ENCODE peak calls at places on chromosome 1, in eight cellular contexts. One of them, this sample, is unnamed.

GRCh38 chr1:15858672-15859372 is 11.3 kb downstream of the SPEN start:
- DNase-seq in KG1: no peak
- DNase-seq in anterior cingulate cortex: no peak
- DNase-seq in endothelial cell: no peak
- DNase-seq in stimulated activated CD4-positive, alpha-beta T cell treated with anti-CD3 and anti-CD28 coated beads, Interleukin-4, amount 100 ng/mL, for 1 hour: no peak
- DNase-seq in ecto neural progenitor cell: no peak
- DNase-seq in HT1080: no peak
- DNase-seq in fibroblast of mammary gland: no peak
- DNase-seq in this sample: no peak

GRCh38 chr1:41417335-41417682 is 56.1 kb downstream of the FOXO6 start:
- DNase-seq in stimulated activated CD4-positive, alpha-beta T cell treated with anti-CD3 and anti-CD28 coated beads, Interleukin-4, amount 100 ng/mL, for 1 hour: no peak
- DNase-seq in fibroblast of mammary gland: no peak
- DNase-seq in KG1: no peak
- DNase-seq in endothelial cell: no peak
- DNase-seq in ecto neural progenitor cell: no peak
- DNase-seq in HT1080: no peak
- DNase-seq in anterior cingulate cortex: no peak
- DNase-seq in this sample: no peak

GRCh38 chr1:19735419-19736127 is 64.1 kb downstream of the TMCO4 start:
- DNase-seq in stimulated activated CD4-positive, alpha-beta T cell treated with anti-CD3 and anti-CD28 coated beads, Interleukin-4, amount 100 ng/mL, for 1 hour: no peak
- DNase-seq in HT1080: peak; percentile 83
- DNase-seq in KG1: no peak
- DNase-seq in endothelial cell: no peak
- DNase-seq in fibroblast of mammary gland: peak; percentile 100
- DNase-seq in anterior cingulate cortex: no peak
- DNase-seq in ecto neural progenitor cell: no peak
- DNase-seq in this sample: no peak

GRCh38 chr1:22527122-22527521 is 36.2 kb upstream of the EPHA8 start:
- DNase-seq in endothelial cell: no peak
- DNase-seq in HT1080: no peak
- DNase-seq in ecto neural progenitor cell: no peak
- DNase-seq in fibroblast of mammary gland: no peak
- DNase-seq in stimulated activated CD4-positive, alpha-beta T cell treated with anti-CD3 and anti-CD28 coated beads, Interleukin-4, amount 100 ng/mL, for 1 hour: no peak
- DNase-seq in KG1: no peak
- DNase-seq in anterior cingulate cortex: no peak
- DNase-seq in this sample: no peak

GRCh38 chr1:201149400-201149799 is 4.9 kb downstream of the TMEM9 start:
- DNase-seq in HT1080: peak; percentile 39
- DNase-seq in stimulated activated CD4-positive, alpha-beta T cell treated with anti-CD3 and anti-CD28 coated beads, Interleukin-4, amount 100 ng/mL, for 1 hour: no peak
- DNase-seq in anterior cingulate cortex: no peak
- DNase-seq in ecto neural progenitor cell: no peak
- DNase-seq in fibroblast of mammary gland: peak; percentile 55
- DNase-seq in endothelial cell: no peak
- DNase-seq in KG1: no peak
- DNase-seq in this sample: no peak

GRCh38 chr1:186055846-186056245 is 319.2 kb downstream of the TPR start:
- DNase-seq in anterior cingulate cortex: no peak
- DNase-seq in ecto neural progenitor cell: no peak
- DNase-seq in fibroblast of mammary gland: peak; percentile 51
- DNase-seq in HT1080: no peak
- DNase-seq in KG1: no peak
- DNase-seq in stimulated activated CD4-positive, alpha-beta T cell treated with anti-CD3 and anti-CD28 coated beads, Interleukin-4, amount 100 ng/mL, for 1 hour: no peak
- DNase-seq in endothelial cell: no peak
- DNase-seq in this sample: peak; percentile 68

GRCh38 chr1:18253093-18253492 is 145.5 kb downstream of the IGSF21 start:
- DNase-seq in endothelial cell: no peak
- DNase-seq in ecto neural progenitor cell: no peak
- DNase-seq in stimulated activated CD4-positive, alpha-beta T cell treated with anti-CD3 and anti-CD28 coated beads, Interleukin-4, amount 100 ng/mL, for 1 hour: no peak
- DNase-seq in fibroblast of mammary gland: no peak
- DNase-seq in KG1: no peak
- DNase-seq in anterior cingulate cortex: no peak
- DNase-seq in HT1080: no peak
- DNase-seq in this sample: no peak

GRCh38 chr1:219567341-219567947 is 45.5 kb downstream of the ZC3H11B start:
- DNase-seq in ecto neural progenitor cell: no peak
- DNase-seq in anterior cingulate cortex: no peak
- DNase-seq in endothelial cell: no peak
- DNase-seq in stimulated activated CD4-positive, alpha-beta T cell treated with anti-CD3 and anti-CD28 coated beads, Interleukin-4, amount 100 ng/mL, for 1 hour: no peak
- DNase-seq in HT1080: peak; percentile 23
- DNase-seq in fibroblast of mammary gland: peak; percentile 73
- DNase-seq in KG1: no peak
- DNase-seq in this sample: peak; percentile 33

GRCh38 chr1:64811131-64811530 is 66.3 kb downstream of the RAVER2 start:
- DNase-seq in fibroblast of mammary gland: no peak
- DNase-seq in KG1: no peak
- DNase-seq in anterior cingulate cortex: no peak
- DNase-seq in HT1080: no peak
- DNase-seq in stimulated activated CD4-positive, alpha-beta T cell treated with anti-CD3 and anti-CD28 coated beads, Interleukin-4, amount 100 ng/mL, for 1 hour: no peak
- DNase-seq in ecto neural progenitor cell: no peak
- DNase-seq in endothelial cell: no peak
- DNase-seq in this sample: no peak

GRCh38 chr1:90143522-90144050 is 148.7 kb downstream of the ZNF326 start:
- DNase-seq in KG1: no peak
- DNase-seq in anterior cingulate cortex: no peak
- DNase-seq in ecto neural progenitor cell: no peak
- DNase-seq in stimulated activated CD4-positive, alpha-beta T cell treated with anti-CD3 and anti-CD28 coated beads, Interleukin-4, amount 100 ng/mL, for 1 hour: no peak
- DNase-seq in fibroblast of mammary gland: no peak
- DNase-seq in endothelial cell: no peak
- DNase-seq in HT1080: no peak
- DNase-seq in this sample: no peak

GRCh38 chr1:34590211-34590623 is 164.6 kb upstream of the GJB5 start:
- DNase-seq in fibroblast of mammary gland: no peak
- DNase-seq in ecto neural progenitor cell: no peak
- DNase-seq in endothelial cell: peak; percentile 12
- DNase-seq in HT1080: peak; percentile 50
- DNase-seq in stimulated activated CD4-positive, alpha-beta T cell treated with anti-CD3 and anti-CD28 coated beads, Interleukin-4, amount 100 ng/mL, for 1 hour: no peak
- DNase-seq in anterior cingulate cortex: no peak
- DNase-seq in KG1: no peak
- DNase-seq in this sample: no peak

GRCh38 chr1:245715970-245716369 is 561.2 kb downstream of the KIF26B start:
- DNase-seq in HT1080: peak; percentile 95
- DNase-seq in anterior cingulate cortex: no peak
- DNase-seq in ecto neural progenitor cell: no peak
- DNase-seq in fibroblast of mammary gland: peak; percentile 90
- DNase-seq in KG1: no peak
- DNase-seq in endothelial cell: no peak
- DNase-seq in stimulated activated CD4-positive, alpha-beta T cell treated with anti-CD3 and anti-CD28 coated beads, Interleukin-4, amount 100 ng/mL, for 1 hour: no peak
- DNase-seq in this sample: no peak

GRCh38 chr1:228336308-228337030 is 70.2 kb downstream of the TRIM11 start:
- DNase-seq in ecto neural progenitor cell: no peak
- DNase-seq in endothelial cell: no peak
- DNase-seq in stimulated activated CD4-positive, alpha-beta T cell treated with anti-CD3 and anti-CD28 coated beads, Interleukin-4, amount 100 ng/mL, for 1 hour: no peak
- DNase-seq in KG1: no peak
- DNase-seq in HT1080: no peak
- DNase-seq in fibroblast of mammary gland: peak; percentile 38
- DNase-seq in anterior cingulate cortex: no peak
- DNase-seq in this sample: no peak

GRCh38 chr1:245685111-245685810 is 530.5 kb downstream of the KIF26B start:
- DNase-seq in fibroblast of mammary gland: no peak
- DNase-seq in stimulated activated CD4-positive, alpha-beta T cell treated with anti-CD3 and anti-CD28 coated beads, Interleukin-4, amount 100 ng/mL, for 1 hour: no peak
- DNase-seq in anterior cingulate cortex: no peak
- DNase-seq in endothelial cell: no peak
- DNase-seq in HT1080: no peak
- DNase-seq in KG1: no peak
- DNase-seq in ecto neural progenitor cell: no peak
- DNase-seq in this sample: no peak

GRCh38 chr1:43978551-43979260 is at the start of gene B4GALT2:
- DNase-seq in endothelial cell: peak; percentile 38
- DNase-seq in stimulated activated CD4-positive, alpha-beta T cell treated with anti-CD3 and anti-CD28 coated beads, Interleukin-4, amount 100 ng/mL, for 1 hour: peak; percentile 50
- DNase-seq in HT1080: peak; percentile 17
- DNase-seq in fibroblast of mammary gland: peak; percentile 30
- DNase-seq in KG1: no peak
- DNase-seq in anterior cingulate cortex: no peak
- DNase-seq in ecto neural progenitor cell: peak; percentile 63
- DNase-seq in this sample: no peak

GRCh38 chr1:115969509-115969908 is 6.8 kb upstream of the SLC22A15 start:
- DNase-seq in KG1: no peak
- DNase-seq in ecto neural progenitor cell: peak; percentile 72
- DNase-seq in fibroblast of mammary gland: no peak
- DNase-seq in stimulated activated CD4-positive, alpha-beta T cell treated with anti-CD3 and anti-CD28 coated beads, Interleukin-4, amount 100 ng/mL, for 1 hour: no peak
- DNase-seq in anterior cingulate cortex: no peak
- DNase-seq in HT1080: peak; percentile 24
- DNase-seq in endothelial cell: peak; percentile 45
- DNase-seq in this sample: peak; percentile 17

GRCh38 chr1:169105434-169106094 is 926 bp upstream of the ATP1B1 start:
- DNase-seq in fibroblast of mammary gland: no peak
- DNase-seq in endothelial cell: peak; percentile 57
- DNase-seq in stimulated activated CD4-positive, alpha-beta T cell treated with anti-CD3 and anti-CD28 coated beads, Interleukin-4, amount 100 ng/mL, for 1 hour: peak; percentile 26
- DNase-seq in ecto neural progenitor cell: peak; percentile 87
- DNase-seq in KG1: no peak
- DNase-seq in anterior cingulate cortex: no peak
- DNase-seq in HT1080: peak; percentile 88
- DNase-seq in this sample: no peak

GRCh38 chr1:224696891-224697765 is 81.0 kb downstream of the CNIH3 start:
- DNase-seq in HT1080: peak; percentile 78
- DNase-seq in anterior cingulate cortex: no peak
- DNase-seq in endothelial cell: no peak
- DNase-seq in KG1: no peak
- DNase-seq in ecto neural progenitor cell: no peak
- DNase-seq in fibroblast of mammary gland: peak; percentile 87
- DNase-seq in stimulated activated CD4-positive, alpha-beta T cell treated with anti-CD3 and anti-CD28 coated beads, Interleukin-4, amount 100 ng/mL, for 1 hour: no peak
- DNase-seq in this sample: no peak

GRCh38 chr1:245458761-245459174 is 304.0 kb downstream of the KIF26B start:
- DNase-seq in endothelial cell: no peak
- DNase-seq in anterior cingulate cortex: no peak
- DNase-seq in KG1: peak; percentile 8
- DNase-seq in ecto neural progenitor cell: no peak
- DNase-seq in HT1080: peak; percentile 46
- DNase-seq in fibroblast of mammary gland: peak; percentile 29
- DNase-seq in stimulated activated CD4-positive, alpha-beta T cell treated with anti-CD3 and anti-CD28 coated beads, Interleukin-4, amount 100 ng/mL, for 1 hour: no peak
- DNase-seq in this sample: peak; percentile 36

GRCh38 chr1:86765073-86765472 is 60.7 kb downstream of the SH3GLB1 start:
- DNase-seq in fibroblast of mammary gland: no peak
- DNase-seq in anterior cingulate cortex: no peak
- DNase-seq in stimulated activated CD4-positive, alpha-beta T cell treated with anti-CD3 and anti-CD28 coated beads, Interleukin-4, amount 100 ng/mL, for 1 hour: no peak
- DNase-seq in ecto neural progenitor cell: no peak
- DNase-seq in HT1080: no peak
- DNase-seq in KG1: no peak
- DNase-seq in endothelial cell: no peak
- DNase-seq in this sample: no peak

GRCh38 chr1:42949312-42950145 is 9.1 kb downstream of the SLC2A1 start:
- DNase-seq in fibroblast of mammary gland: no peak
- DNase-seq in KG1: no peak
- DNase-seq in anterior cingulate cortex: no peak
- DNase-seq in HT1080: no peak
- DNase-seq in stimulated activated CD4-positive, alpha-beta T cell treated with anti-CD3 and anti-CD28 coated beads, Interleukin-4, amount 100 ng/mL, for 1 hour: no peak
- DNase-seq in endothelial cell: no peak
- DNase-seq in ecto neural progenitor cell: no peak
- DNase-seq in this sample: no peak

GRCh38 chr1:69073176-69073575 is 494.5 kb upstream of the LRRC7 start:
- DNase-seq in fibroblast of mammary gland: no peak
- DNase-seq in anterior cingulate cortex: no peak
- DNase-seq in stimulated activated CD4-positive, alpha-beta T cell treated with anti-CD3 and anti-CD28 coated beads, Interleukin-4, amount 100 ng/mL, for 1 hour: no peak
- DNase-seq in ecto neural progenitor cell: no peak
- DNase-seq in endothelial cell: no peak
- DNase-seq in HT1080: no peak
- DNase-seq in KG1: no peak
- DNase-seq in this sample: no peak

GRCh38 chr1:70807088-70807664 is 240.4 kb downstream of the PTGER3 start:
- DNase-seq in stimulated activated CD4-positive, alpha-beta T cell treated with anti-CD3 and anti-CD28 coated beads, Interleukin-4, amount 100 ng/mL, for 1 hour: no peak
- DNase-seq in fibroblast of mammary gland: no peak
- DNase-seq in HT1080: no peak
- DNase-seq in endothelial cell: no peak
- DNase-seq in KG1: no peak
- DNase-seq in ecto neural progenitor cell: no peak
- DNase-seq in anterior cingulate cortex: no peak
- DNase-seq in this sample: no peak

GRCh38 chr1:201324306-201324705 is 41.0 kb downstream of the PKP1 start:
- DNase-seq in ecto neural progenitor cell: no peak
- DNase-seq in endothelial cell: no peak
- DNase-seq in KG1: no peak
- DNase-seq in stimulated activated CD4-positive, alpha-beta T cell treated with anti-CD3 and anti-CD28 coated beads, Interleukin-4, amount 100 ng/mL, for 1 hour: no peak
- DNase-seq in anterior cingulate cortex: no peak
- DNase-seq in HT1080: no peak
- DNase-seq in fibroblast of mammary gland: no peak
- DNase-seq in this sample: no peak

GRCh38 chr1:200917291-200917817 is 22.7 kb downstream of the INAVA start:
- DNase-seq in fibroblast of mammary gland: no peak
- DNase-seq in stimulated activated CD4-positive, alpha-beta T cell treated with anti-CD3 and anti-CD28 coated beads, Interleukin-4, amount 100 ng/mL, for 1 hour: no peak
- DNase-seq in KG1: no peak
- DNase-seq in HT1080: no peak
- DNase-seq in anterior cingulate cortex: no peak
- DNase-seq in endothelial cell: no peak
- DNase-seq in ecto neural progenitor cell: no peak
- DNase-seq in this sample: no peak

GRCh38 chr1:203992440-203992839 is 80.5 kb upstream of the SOX13 start:
- DNase-seq in stimulated activated CD4-positive, alpha-beta T cell treated with anti-CD3 and anti-CD28 coated beads, Interleukin-4, amount 100 ng/mL, for 1 hour: no peak
- DNase-seq in KG1: no peak
- DNase-seq in endothelial cell: no peak
- DNase-seq in anterior cingulate cortex: no peak
- DNase-seq in ecto neural progenitor cell: no peak
- DNase-seq in fibroblast of mammary gland: no peak
- DNase-seq in HT1080: peak; percentile 50
- DNase-seq in this sample: peak; percentile 20

GRCh38 chr1:76640092-76640491 is 227.2 kb upstream of the ST6GALNAC5 start:
- DNase-seq in KG1: no peak
- DNase-seq in HT1080: peak; percentile 26
- DNase-seq in anterior cingulate cortex: no peak
- DNase-seq in endothelial cell: no peak
- DNase-seq in ecto neural progenitor cell: no peak
- DNase-seq in fibroblast of mammary gland: peak; percentile 64
- DNase-seq in stimulated activated CD4-positive, alpha-beta T cell treated with anti-CD3 and anti-CD28 coated beads, Interleukin-4, amount 100 ng/mL, for 1 hour: no peak
- DNase-seq in this sample: no peak

This sample was measured in retinal pigment epithelial cell.